ENCODE peak calls at places on chromosome 10, in four cellular contexts. J, Y, M and Q are unnamed samples.

GRCh38 chr10:79446451-79447020 is 1.1 kb upstream of the ZCCHC24 start:
- DNase-seq in Y (no peak), J (no peak), M (peak), Q (no peak)

GRCh38 chr10:106957825-106958581 is 206.5 kb downstream of the SORCS1 start:
- DNase-seq in M (no peak), Y (no peak), J (peak), Q (peak)

GRCh38 chr10:48448796-48449195 is 142.3 kb downstream of the MAPK8 start:
- DNase-seq in J (no peak), M (no peak), Y (no peak), Q (peak)

GRCh38 chr10:13957856-13958255 is 371.1 kb downstream of the PRPF18 start:
- DNase-seq in M (no peak), Y (no peak), J (no peak), Q (no peak)

GRCh38 chr10:101397140-101397539 is 43.2 kb downstream of the BTRC start:
- DNase-seq in J (peak), Y (no peak), M (no peak), Q (no peak)

GRCh38 chr10:26486304-26486703 is 48.2 kb downstream of the APBB1IP start:
- DNase-seq in M (no peak), Y (no peak), J (no peak), Q (no peak)

GRCh38 chr10:12645449-12645848 is 296.1 kb downstream of the CAMK1D start:
- DNase-seq in J (no peak), Y (no peak), M (no peak), Q (no peak)

GRCh38 chr10:5040781-5041470 is 37.3 kb upstream of the AKR1C2 start:
- DNase-seq in J (no peak), Y (no peak), M (no peak), Q (no peak)

GRCh38 chr10:23512355-23513058 is 73.6 kb downstream of the OTUD1 start:
- DNase-seq in J (no peak), Y (no peak), M (no peak), Q (no peak)

GRCh38 chr10:71773221-71773971 is at the start of gene VSIR:
- DNase-seq in M (peak), J (peak), Y (no peak), Q (peak)

GRCh38 chr10:25076501-25077197 is 60.2 kb downstream of the THNSL1 start:
- DNase-seq in Y (no peak), J (no peak), M (no peak), Q (no peak)

GRCh38 chr10:128059266-128059850 is 66.9 kb downstream of the MKI67 start:
- DNase-seq in M (no peak), J (no peak), Y (no peak), Q (no peak)

GRCh38 chr10:128485701-128486235 is 359.5 kb upstream of the MKI67 start:
- DNase-seq in J (no peak), Y (no peak), M (no peak), Q (no peak)

GRCh38 chr10:78341953-78342614 is 308.4 kb downstream of the RPS24 start:
- DNase-seq in M (no peak), J (no peak), Y (no peak), Q (no peak)

GRCh38 chr10:25104441-25104840 is 70.4 kb upstream of the GPR158 start:
- DNase-seq in J (no peak), M (no peak), Y (no peak), Q (no peak)

GRCh38 chr10:131193923-131194322 is 117.6 kb downstream of the TCERG1L start:
- DNase-seq in M (no peak), J (no peak), Y (no peak), Q (no peak)

GRCh38 chr10:99115703-99116102 is 119.9 kb downstream of the HPSE2 start:
- DNase-seq in J (no peak), M (no peak), Y (no peak), Q (no peak)

GRCh38 chr10:92591550-92592140 is 1.3 kb upstream of the KIF11 start:
- DNase-seq in M (peak), J (peak), Y (peak), Q (peak)

GRCh38 chr10:48552946-48553564 is 51.8 kb downstream of the ARHGAP22 start:
- DNase-seq in Y (no peak), M (no peak), J (no peak), Q (no peak)

GRCh38 chr10:59675812-59676211 is 33.8 kb downstream of the SLC16A9 start:
- DNase-seq in M (no peak), J (no peak), Y (no peak), Q (no peak)

GRCh38 chr10:13660545-13660920 is 73.8 kb downstream of the PRPF18 start:
- DNase-seq in Y (no peak), M (no peak), J (peak), Q (no peak)

GRCh38 chr10:89602919-89603318 is 42.1 kb downstream of the PANK1 start:
- DNase-seq in J (no peak), M (no peak), Y (no peak), Q (no peak)

GRCh38 chr10:92545556-92545955 is 28.3 kb downstream of the IDE start:
- DNase-seq in Y (no peak), J (no peak), M (no peak), Q (no peak)

GRCh38 chr10:7340179-7340874 is 70.5 kb downstream of the SFMBT2 start:
- DNase-seq in J (no peak), Y (no peak), M (no peak), Q (no peak)

GRCh38 chr10:86370006-86370585 is 3.5 kb upstream of the GRID1 start:
- DNase-seq in J (no peak), M (peak), Y (no peak), Q (no peak)

GRCh38 chr10:16902606-16903005 is 85.4 kb upstream of the RSU1 start:
- DNase-seq in Y (no peak), M (no peak), J (no peak), Q (no peak)

GRCh38 chr10:93481931-93482834 is at the start of gene MYOF:
- DNase-seq in Y (peak), M (peak), J (peak), Q (peak)

GRCh38 chr10:133378251-133379096 is 588 bp upstream of the PAOX start:
- DNase-seq in M (peak), J (peak), Y (no peak), Q (peak)

GRCh38 chr10:115710136-115710535 is 562.9 kb downstream of the GFRA1 start:
- DNase-seq in Y (no peak), J (no peak), M (no peak), Q (no peak)

GRCh38 chr10:37269554-37270256 is 144.3 kb downstream of the ANKRD30A start:
- DNase-seq in M (no peak), J (no peak), Y (no peak), Q (no peak)

GRCh38 chr10:30812018-30812851 is 182.7 kb upstream of the LYZL2 start:
- DNase-seq in M (no peak), Y (no peak), J (no peak), Q (no peak)

GRCh38 chr10:78579995-78580394 is 488.8 kb upstream of the ZMIZ1 start:
- DNase-seq in M (peak), J (no peak), Y (no peak), Q (no peak)

GRCh38 chr10:119443970-119444660 is 98.4 kb downstream of the RGS10 start:
- DNase-seq in M (peak), J (no peak), Y (no peak), Q (no peak)

GRCh38 chr10:92434385-92434784 is 139.5 kb downstream of the IDE start:
- DNase-seq in J (no peak), M (no peak), Y (no peak), Q (no peak)

GRCh38 chr10:47207894-47208469 is 92.0 kb upstream of the GDF10 start:
- DNase-seq in J (no peak), M (no peak), Y (no peak), Q (no peak)

GRCh38 chr10:6039711-6040110 is 22.5 kb downstream of the IL2RA start:
- DNase-seq in M (no peak), J (no peak), Y (no peak), Q (no peak)

GRCh38 chr10:102310356-102311024 is 65.2 kb downstream of the GBF1 start:
- DNase-seq in M (no peak), J (no peak), Y (no peak), Q (no peak)

GRCh38 chr10:96502561-96503267 is 11.0 kb downstream of the TLL2 start:
- DNase-seq in J (no peak), Y (no peak), M (no peak), Q (no peak)

GRCh38 chr10:5975641-5976473 is 1.5 kb downstream of the IL15RA start:
- DNase-seq in Y (peak), J (peak), M (no peak), Q (peak)

DNA sequence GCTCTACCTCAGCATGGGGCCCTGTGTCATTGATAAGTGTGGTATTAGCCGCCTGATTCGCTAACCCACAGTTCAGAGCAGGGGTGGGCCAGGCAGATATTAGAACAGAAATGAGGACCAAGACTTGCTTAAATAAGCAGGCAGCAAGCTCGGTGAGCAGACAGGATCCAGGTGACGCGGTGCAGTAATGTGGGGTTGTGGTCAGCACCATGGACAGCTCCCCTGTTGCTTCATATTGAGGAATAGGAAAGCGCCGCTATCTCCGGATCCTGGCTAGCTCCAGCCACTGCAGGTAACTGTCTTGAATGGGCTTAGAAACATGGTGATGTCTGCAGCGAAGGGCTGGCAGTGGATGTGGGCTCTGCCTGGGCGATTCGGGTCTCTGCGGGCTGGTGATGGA is 51.3 kb upstream of the GPR26 start:
- DNase-seq in Y (peak), M (peak), J (peak), Q (peak)
- TF ChIP-seq CTCF in Y (no peak), M (no peak), J (no peak), Q (no peak)

GRCh38 chr10:61142987-61143386 is 199.0 kb upstream of the RHOBTB1 start:
- DNase-seq in J (no peak), M (no peak), Y (no peak), Q (no peak)
- TF ChIP-seq CTCF in J (no peak), M (no peak), Y (no peak), Q (peak)

GRCh38 chr10:282294-283139 is 147.3 kb downstream of the ZMYND11 start:
- DNase-seq in Y (no peak), M (no peak), J (no peak), Q (no peak)

GRCh38 chr10:277963-278362 is 142.7 kb downstream of the ZMYND11 start:
- DNase-seq in J (no peak), M (no peak), Y (no peak), Q (no peak)

GRCh38 chr10:278707-279106 is 143.5 kb downstream of the ZMYND11 start:
- DNase-seq in M (no peak), J (no peak), Y (no peak), Q (no peak)

GRCh38 chr10:279232-279631 is 144.0 kb downstream of the ZMYND11 start:
- DNase-seq in J (no peak), M (no peak), Y (no peak), Q (no peak)

DNA sequence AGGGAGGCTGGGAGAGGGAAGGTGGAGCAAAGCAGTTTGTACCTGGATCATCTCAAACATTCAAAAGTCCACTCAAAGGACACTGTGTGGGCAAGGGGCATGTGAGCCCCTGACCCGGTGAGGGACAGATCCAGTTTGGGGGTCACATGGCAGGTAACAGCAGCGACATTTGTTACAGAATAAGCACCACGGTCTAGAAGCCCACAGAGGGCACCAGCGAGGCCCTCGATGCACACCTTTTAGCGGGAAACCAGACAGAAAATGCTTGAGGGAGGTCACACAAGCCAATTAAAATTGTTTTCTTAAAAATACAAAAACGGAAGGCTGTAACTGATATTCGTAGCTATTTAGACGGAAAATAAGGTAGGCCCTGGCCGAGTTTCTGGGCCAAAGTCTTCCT is 144.4 kb downstream of the ZMYND11 start:
- DNase-seq in Y (no peak), J (no peak), M (no peak), Q (no peak)
- TF ChIP-seq CTCF in Y (peak), J (no peak), M (no peak), Q (no peak)

DNA sequence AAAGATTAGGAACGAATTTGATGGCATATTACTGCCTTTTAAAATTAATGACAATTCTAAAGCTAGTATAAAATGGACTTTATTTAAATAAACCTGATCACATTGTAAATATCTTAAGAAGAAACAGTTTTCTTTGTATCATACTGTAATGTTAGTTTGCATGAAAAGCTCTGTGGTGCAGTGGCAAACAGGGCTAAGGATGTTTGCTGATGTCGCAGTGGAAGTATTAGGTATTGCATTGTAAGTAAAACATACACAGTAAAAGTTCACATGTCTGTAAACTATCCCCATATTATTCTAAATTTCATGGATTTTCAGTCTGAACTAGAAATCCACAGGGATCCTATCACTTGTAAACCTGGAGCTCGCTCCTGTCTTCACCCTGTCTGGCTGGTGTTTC is 252.6 kb upstream of the ZNF32 start:
- DNase-seq in M (no peak), Y (no peak), J (no peak), Q (no peak)
- TF ChIP-seq CTCF in M (no peak), Y (peak), J (no peak), Q (no peak)

GRCh38 chr10:113820507-113820906 is 33.4 kb downstream of the DCLRE1A start:
- DNase-seq in Y (no peak), M (no peak), J (no peak), Q (no peak)
- TF ChIP-seq CTCF in Y (peak), M (no peak), J (no peak), Q (peak)

GRCh38 chr10:112807013-112807412 is 143.0 kb upstream of the TCF7L2 start:
- DNase-seq in J (no peak), Y (no peak), M (no peak), Q (no peak)

GRCh38 chr10:112802411-112803060 is 147.5 kb upstream of the TCF7L2 start:
- DNase-seq in J (no peak), Y (no peak), M (no peak), Q (no peak)

GRCh38 chr10:112805701-112806100 is 144.3 kb upstream of the TCF7L2 start:
- DNase-seq in Y (no peak), M (no peak), J (no peak), Q (no peak)

GRCh38 chr10:112801748-112802147 is 148.3 kb upstream of the TCF7L2 start:
- DNase-seq in M (no peak), Y (no peak), J (no peak), Q (no peak)

DNA sequence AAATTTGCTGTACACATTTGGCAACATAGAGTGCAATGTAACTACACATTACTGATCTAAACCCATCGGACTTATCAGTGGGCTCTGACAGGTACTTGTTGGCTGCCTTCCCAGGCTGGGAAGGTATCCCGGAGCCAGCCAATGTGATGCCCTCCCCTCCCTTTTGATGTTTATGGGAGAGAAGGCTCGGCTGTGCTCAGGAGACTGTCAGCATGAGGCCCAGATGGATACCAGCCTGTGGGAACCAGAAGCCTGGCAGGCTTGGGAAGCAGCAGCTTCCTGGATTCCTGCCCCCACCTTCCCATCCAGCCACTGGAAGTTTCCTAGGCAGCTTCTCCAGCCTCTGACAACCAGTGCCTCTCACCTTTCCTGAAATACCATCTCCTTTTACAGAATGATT is 146.0 kb upstream of the TCF7L2 start:
- DNase-seq in Y (no peak), M (no peak), J (no peak), Q (no peak)
- TF ChIP-seq CTCF in Y (no peak), M (no peak), J (no peak), Q (no peak)

DNA sequence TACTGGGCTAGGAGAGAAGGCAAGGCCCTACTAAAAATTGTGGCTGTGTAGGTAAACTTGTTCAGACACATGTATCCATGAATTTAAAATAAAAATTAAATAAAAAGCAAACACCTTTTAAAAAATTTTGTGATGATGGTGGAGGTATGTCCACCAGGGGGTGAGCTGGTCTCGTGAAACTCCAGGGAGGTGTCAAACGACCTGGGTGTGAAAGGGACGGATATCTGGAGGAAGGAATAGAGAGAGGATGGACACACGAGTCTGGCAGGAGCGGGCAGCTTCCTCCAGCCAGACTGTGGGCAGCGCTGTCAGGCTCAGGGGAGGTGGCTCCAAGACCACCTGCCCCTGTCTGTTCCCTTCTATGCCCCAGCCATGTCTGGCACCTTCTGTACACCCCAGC is 34.8 kb upstream of the DMBT1 start:
- DNase-seq in M (no peak), J (no peak), Y (no peak), Q (no peak)
- TF ChIP-seq CTCF in M (no peak), J (no peak), Y (no peak), Q (peak)

DNA sequence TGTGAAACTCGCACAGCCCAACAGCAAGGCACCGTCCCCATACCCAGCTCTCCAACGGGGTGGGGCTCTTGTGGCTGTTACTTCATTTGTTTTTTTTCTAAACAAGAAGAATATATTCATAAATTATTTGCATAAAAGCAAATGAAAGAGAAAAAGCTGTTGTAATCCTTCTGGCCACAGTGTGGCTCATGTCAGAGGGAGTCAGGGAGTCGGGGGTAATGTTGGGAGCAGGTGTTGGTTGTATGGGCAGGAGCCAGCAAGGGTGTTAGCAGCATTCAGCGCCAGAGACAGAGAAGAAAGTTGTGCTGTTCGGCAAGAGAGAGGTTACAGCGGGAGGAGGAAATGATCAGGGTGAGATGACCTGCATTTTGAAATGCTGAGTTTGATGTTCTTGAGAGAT is 13.3 kb downstream of the PFKP start:
- DNase-seq in Y (no peak), J (no peak), M (no peak), Q (no peak)
- TF ChIP-seq CTCF in Y (no peak), J (no peak), M (no peak), Q (no peak)